ENCODE peak calls at places on chromosome 14, in five cellular contexts. X, R, E, M and A are unnamed samples.

GRCh38 chr14:104450811-104451401 is 128.7 kb upstream of the C14orf180 start:
- DNase-seq in E (no peak), R (no peak), X (no peak), M (no peak), A (no peak)

GRCh38 chr14:52850520-52850919 is 59.1 kb upstream of the GNPNAT1 start:
- DNase-seq in X (no peak), M (no peak), R (no peak), E (no peak), A (no peak)

GRCh38 chr14:33788116-33788515 is 162.8 kb downstream of the EGLN3 start:
- DNase-seq in E (peak; percentile 62), R (no peak), X (no peak), M (no peak), A (no peak)

GRCh38 chr14:36856095-36856878 is 194.6 kb downstream of the PAX9 start:
- DNase-seq in X (no peak), M (no peak), R (peak; percentile 52), E (peak; percentile 28), A (no peak)

GRCh38 chr14:66746316-66747006 is 238.5 kb downstream of the GPHN start:
- DNase-seq in R (no peak), X (peak; percentile 58), E (peak; percentile 57), M (peak; percentile 66), A (no peak)

GRCh38 chr14:77319416-77319815 is 1.3 kb downstream of the POMT2 start:
- DNase-seq in R (no peak), X (no peak), M (no peak), E (no peak), A (no peak)

GRCh38 chr14:52735921-52736489 is 6.0 kb downstream of the STYX start:
- DNase-seq in M (no peak), E (peak; percentile 29), X (peak; percentile 1), R (no peak), A (no peak)

GRCh38 chr14:23366163-23366921 is 1.4 kb upstream of the EFS start:
- DNase-seq in X (peak; percentile 72), E (peak; percentile 94), R (peak; percentile 87), M (no peak), A (no peak)

GRCh38 chr14:77324289-77324688 is 3.5 kb downstream of the GSTZ1 start:
- DNase-seq in M (no peak), R (no peak), E (no peak), X (no peak), A (no peak)

GRCh38 chr14:65533736-65534404 is 121.3 kb downstream of the FUT8 start:
- DNase-seq in E (no peak), R (no peak), M (no peak), X (no peak), A (no peak)

GRCh38 chr14:23285530-23286019 is 357 bp downstream of the HOMEZ start:
- DNase-seq in E (peak; percentile 37), X (no peak), R (no peak), M (no peak), A (no peak)

GRCh38 chr14:102831163-102831804 is 54.0 kb downstream of the TRAF3 start:
- DNase-seq in R (no peak), M (no peak), X (no peak), E (no peak), A (no peak)

GRCh38 chr14:66345986-66346385 is 140.2 kb upstream of the CCDC196 start:
- DNase-seq in E (no peak), R (no peak), X (no peak), M (no peak), A (no peak)

GRCh38 chr14:59154383-59154782 is 34.1 kb upstream of the DAAM1 start:
- DNase-seq in E (no peak), R (no peak), M (no peak), X (no peak), A (no peak)

GRCh38 chr14:104063998-104064397 is 21.5 kb upstream of the ASPG start:
- DNase-seq in M (no peak), R (no peak), E (no peak), X (no peak), A (no peak)

GRCh38 chr14:100568164-100568997 is 18.8 kb downstream of the BEGAIN start:
- DNase-seq in E (peak; percentile 65), R (no peak), X (no peak), M (no peak), A (no peak)

GRCh38 chr14:104390941-104391901 is 188.3 kb upstream of the C14orf180 start:
- DNase-seq in X (no peak), R (peak; percentile 78), M (no peak), E (no peak), A (no peak)

GRCh38 chr14:92449404-92449975 is 64.1 kb upstream of the RIN3 start:
- DNase-seq in R (no peak), E (no peak), M (no peak), X (no peak), A (no peak)

GRCh38 chr14:72169521-72169920 is 237.3 kb downstream of the RGS6 start:
- DNase-seq in M (peak; percentile 12), R (no peak), X (no peak), E (peak; percentile 41), A (no peak)

GRCh38 chr14:93331375-93332031 is 1.3 kb downstream of the BTBD7 start:
- DNase-seq in M (no peak), E (no peak), R (peak; percentile 78), X (no peak), A (no peak)

GRCh38 chr14:22084393-22085281 is 411.0 kb upstream of the OR4E1 start:
- DNase-seq in R (no peak), M (peak; percentile 71), E (peak; percentile 83), X (peak; percentile 62), A (no peak)

GRCh38 chr14:101824339-101824727 is 62.8 kb downstream of the PPP2R5C start:
- DNase-seq in E (no peak), M (no peak), R (no peak), X (no peak), A (no peak)

GRCh38 chr14:101827286-101827685 is 65.8 kb downstream of the PPP2R5C start:
- DNase-seq in R (no peak), E (no peak), M (no peak), X (no peak), A (no peak)

GRCh38 chr14:101826359-101826758 is 64.8 kb downstream of the PPP2R5C start:
- DNase-seq in E (no peak), M (no peak), X (no peak), R (no peak), A (no peak)

GRCh38 chr14:101823511-101824120 is 62.1 kb downstream of the PPP2R5C start:
- DNase-seq in X (no peak), E (no peak), R (no peak), M (no peak), A (no peak)

DNA sequence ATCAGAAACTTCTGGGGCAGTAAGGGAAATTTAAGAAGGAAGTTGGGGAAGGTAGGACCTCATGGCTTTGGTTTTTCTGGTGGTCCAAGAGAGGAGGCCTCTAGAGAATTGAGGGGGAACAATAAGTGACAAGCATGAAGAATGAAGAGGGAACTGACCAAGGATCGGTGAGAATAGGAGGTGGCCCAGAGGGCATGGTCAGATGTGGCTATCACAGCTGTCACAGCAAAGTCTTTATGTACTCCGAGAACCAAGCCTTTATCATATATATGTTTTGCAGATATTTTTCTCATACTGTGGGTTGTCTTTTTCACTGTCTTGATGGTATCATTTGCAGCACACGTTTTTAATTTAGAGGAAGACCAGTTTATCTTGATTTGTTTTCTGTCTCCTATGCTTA is 64.3 kb downstream of the PPP2R5C start:
- DNase-seq in R (no peak), X (no peak), M (no peak), E (no peak), A (no peak)
- H3K4me3 ChIP-seq in R (no peak overlapping the region), X (no peak overlapping the region), M (no peak overlapping the region), E (no peak overlapping the region), A (no peak overlapping the region)

GRCh38 chr14:85856430-85856829 is 326.5 kb downstream of the FLRT2 start:
- DNase-seq in X (no peak), M (no peak), E (peak; percentile 30), R (no peak), A (no peak)

GRCh38 chr14:85852900-85853299 is 323.0 kb downstream of the FLRT2 start:
- DNase-seq in M (no peak), X (no peak), E (no peak), R (no peak), A (no peak)

DNA sequence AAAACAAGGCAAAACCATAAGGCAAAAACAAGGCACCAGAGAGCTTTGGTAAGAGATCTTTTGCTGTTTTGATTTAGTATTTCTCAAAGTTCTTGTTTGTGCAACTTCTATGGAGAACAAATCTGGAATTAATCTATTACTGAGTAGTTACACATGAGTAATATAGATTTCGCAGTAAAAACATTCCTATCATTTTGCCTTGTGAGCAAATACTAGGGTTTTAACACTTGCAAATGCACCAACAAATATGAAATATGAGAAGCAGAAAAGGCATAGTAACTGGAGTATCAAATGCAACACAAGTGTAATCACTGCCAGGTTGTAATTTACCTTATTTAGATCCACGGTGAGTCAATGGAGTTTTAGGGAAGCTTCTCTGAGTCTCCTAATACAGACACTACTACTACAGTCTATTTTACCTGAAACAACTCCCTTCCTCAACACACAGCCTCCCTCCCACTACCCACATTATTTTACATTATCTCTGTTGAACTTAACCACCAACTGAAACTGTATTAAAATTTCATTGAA is 324.1 kb downstream of the FLRT2 start:
- DNase-seq in X (no peak), R (no peak), M (no peak), E (no peak), A (no peak)
- H3K4me3 ChIP-seq in X (no peak overlapping the region), R (no peak overlapping the region), M (no peak overlapping the region), E (no peak overlapping the region), A (no peak overlapping the region)

GRCh38 chr14:35300228-35300627 is 8.0 kb downstream of the PSMA6 start:
- DNase-seq in M (no peak), X (no peak), E (no peak), R (no peak), A (no peak)
- H3K4me3 ChIP-seq in M (no peak overlapping the region), X (no peak overlapping the region), E (no peak overlapping the region), R (no peak overlapping the region), A (no peak overlapping the region)

DNA sequence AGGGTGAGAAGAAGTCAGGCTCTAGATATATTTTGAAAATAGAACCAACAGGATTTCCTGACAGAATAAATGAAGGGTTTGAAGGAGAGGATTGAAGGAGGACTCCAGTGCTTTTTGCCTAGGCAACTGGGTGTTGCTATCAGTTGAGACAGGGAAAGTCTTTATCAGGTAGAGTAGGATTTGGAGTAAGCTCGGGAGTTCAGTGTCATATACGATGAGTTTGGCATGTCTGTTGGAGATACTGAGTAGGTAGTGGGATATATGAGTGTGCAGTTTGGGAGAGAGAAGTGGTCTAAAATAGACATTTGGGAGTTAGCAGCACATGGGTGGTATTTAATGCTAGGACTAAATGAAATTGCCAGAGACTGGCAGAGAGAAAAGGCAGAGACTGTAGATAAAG is 141.2 kb downstream of the SAMD4A start:
- DNase-seq in R (no peak), E (no peak), X (no peak), M (no peak), A (no peak)
- H3K4me3 ChIP-seq in R (no peak overlapping the region), E (no peak overlapping the region), X (no peak overlapping the region), M (no peak overlapping the region), A (no peak overlapping the region)

GRCh38 chr14:50040905-50041465 is 75.4 kb downstream of the VCPKMT start:
- DNase-seq in M (no peak), R (no peak), E (no peak), X (no peak), A (no peak)
- H3K4me3 ChIP-seq in M (no peak overlapping the region), R (no peak overlapping the region), E (no peak overlapping the region), X (no peak overlapping the region), A (no peak overlapping the region)

DNA sequence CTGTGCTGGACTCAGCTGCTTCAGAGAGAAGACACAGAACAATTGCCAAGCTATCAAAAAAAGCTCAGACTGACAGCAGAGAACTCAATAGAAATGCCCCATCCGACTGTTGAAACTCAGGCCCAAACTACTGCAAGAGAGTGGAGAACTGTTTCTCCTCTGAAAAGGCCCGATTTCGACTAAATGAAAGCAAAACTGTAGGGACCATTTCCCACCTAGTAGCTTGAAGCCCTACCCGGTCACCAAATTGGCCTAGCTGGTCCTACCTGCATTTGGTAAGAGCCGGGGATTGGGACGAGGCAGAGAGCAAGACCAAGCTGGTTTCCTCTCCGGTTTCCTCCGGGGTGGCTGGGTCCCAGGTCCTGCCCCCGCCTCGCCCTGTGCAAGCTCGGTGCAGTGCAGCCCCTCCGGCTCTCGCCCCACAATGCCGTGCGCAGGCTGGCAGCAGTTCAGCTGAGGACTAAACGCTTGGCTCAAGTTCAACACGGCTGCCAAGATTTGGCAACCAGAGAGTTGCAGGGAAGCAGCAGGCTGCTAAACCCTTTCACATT is 1180.6 kb downstream of the VRK1 start:
- DNase-seq in X (no peak), M (no peak), E (no peak), R (peak; percentile 90), A (no peak)
- H3K4me3 ChIP-seq in X (no peak overlapping the region), M (no peak overlapping the region), E (no peak overlapping the region), R (peak overlapping the region; percentile 21), A (peak overlapping the region; percentile 59)